ENCODE peak calls at places on chromosome 6, in four cellular contexts. One of them, this sample, is unnamed. For H3K4me1, the result is how much of the 10 kb centered on the place peaks cover.

GRCh38 chr6:31639449-31639861 is 13.0 kb downstream of the BAG6 start:
- DNase-seq in left ventricle myocardium inferior: no peak
- DNase-seq in mucosa of descending colon: no peak
- DNase-seq in upper lobe of left lung: no peak
- DNase-seq in this sample: no peak

GRCh38 chr6:73421534-73421933 is 26.9 kb downstream of the DDX43 start:
- DNase-seq in left ventricle myocardium inferior: no peak
- DNase-seq in mucosa of descending colon: no peak
- DNase-seq in upper lobe of left lung: no peak
- DNase-seq in this sample: no peak

GRCh38 chr6:18213439-18213838 is 50.9 kb downstream of the DEK start:
- DNase-seq in left ventricle myocardium inferior: no peak
- DNase-seq in mucosa of descending colon: no peak
- DNase-seq in upper lobe of left lung: no peak
- DNase-seq in this sample: peak

GRCh38 chr6:116397960-116398359 is 27.2 kb downstream of the DSE start:
- DNase-seq in left ventricle myocardium inferior: no peak
- DNase-seq in mucosa of descending colon: no peak
- DNase-seq in upper lobe of left lung: no peak
- DNase-seq in this sample: no peak

GRCh38 chr6:135686784-135687301 is 164.7 kb upstream of the PDE7B start:
- DNase-seq in left ventricle myocardium inferior: no peak
- DNase-seq in mucosa of descending colon: no peak
- DNase-seq in upper lobe of left lung: no peak
- DNase-seq in this sample: no peak

GRCh38 chr6:85472744-85473143 is 22.9 kb downstream of the NT5E start:
- DNase-seq in left ventricle myocardium inferior: no peak
- DNase-seq in mucosa of descending colon: no peak
- DNase-seq in upper lobe of left lung: no peak
- DNase-seq in this sample: no peak

GRCh38 chr6:30206152-30206551 is 7.1 kb downstream of the TRIM26 start:
- DNase-seq in left ventricle myocardium inferior: no peak
- DNase-seq in mucosa of descending colon: no peak
- DNase-seq in upper lobe of left lung: no peak
- DNase-seq in this sample: no peak

GRCh38 chr6:103404799-103405198 is 1454.9 kb downstream of the HACE1 start:
- DNase-seq in left ventricle myocardium inferior: no peak
- DNase-seq in mucosa of descending colon: no peak
- DNase-seq in upper lobe of left lung: no peak
- DNase-seq in this sample: no peak

GRCh38 chr6:155444120-155444917 is 11.3 kb downstream of the NOX3 start:
- DNase-seq in left ventricle myocardium inferior: no peak
- DNase-seq in mucosa of descending colon: no peak
- DNase-seq in upper lobe of left lung: no peak
- DNase-seq in this sample: no peak

GRCh38 chr6:84046755-84047154 is 13.2 kb downstream of the MRAP2 start:
- DNase-seq in left ventricle myocardium inferior: no peak
- DNase-seq in mucosa of descending colon: no peak
- DNase-seq in upper lobe of left lung: no peak
- DNase-seq in this sample: no peak

GRCh38 chr6:150767585-150768164 is 97.8 kb upstream of the MTHFD1L start:
- DNase-seq in left ventricle myocardium inferior: no peak
- DNase-seq in mucosa of descending colon: no peak
- DNase-seq in upper lobe of left lung: no peak
- DNase-seq in this sample: no peak

GRCh38 chr6:72646604-72647485 is 25.0 kb downstream of the KCNQ5 start:
- DNase-seq in left ventricle myocardium inferior: no peak
- DNase-seq in mucosa of descending colon: no peak
- DNase-seq in upper lobe of left lung: no peak
- DNase-seq in this sample: no peak

GRCh38 chr6:90098025-90098474 is 198.6 kb downstream of the BACH2 start:
- DNase-seq in left ventricle myocardium inferior: peak
- DNase-seq in mucosa of descending colon: no peak
- DNase-seq in upper lobe of left lung: no peak
- DNase-seq in this sample: no peak

GRCh38 chr6:117502580-117502979 is 20.1 kb downstream of the DCBLD1 start:
- DNase-seq in left ventricle myocardium inferior: no peak
- DNase-seq in mucosa of descending colon: no peak
- DNase-seq in upper lobe of left lung: no peak
- DNase-seq in this sample: no peak

GRCh38 chr6:389622-390021 is 1.9 kb upstream of the IRF4 start:
- DNase-seq in left ventricle myocardium inferior: no peak
- DNase-seq in mucosa of descending colon: no peak
- DNase-seq in upper lobe of left lung: no peak
- DNase-seq in this sample: no peak

GRCh38 chr6:169140986-169141495 is 112.6 kb downstream of the THBS2 start:
- DNase-seq in left ventricle myocardium inferior: no peak
- DNase-seq in mucosa of descending colon: no peak
- DNase-seq in upper lobe of left lung: no peak
- DNase-seq in this sample: no peak

GRCh38 chr6:157317129-157317814 is 6.0 kb downstream of the TMEM242 start:
- DNase-seq in left ventricle myocardium inferior: peak
- DNase-seq in mucosa of descending colon: no peak
- DNase-seq in upper lobe of left lung: peak
- DNase-seq in this sample: peak

GRCh38 chr6:28335564-28336283 is at the start of gene ZSCAN31:
- DNase-seq in left ventricle myocardium inferior: peak
- DNase-seq in mucosa of descending colon: peak
- DNase-seq in upper lobe of left lung: peak
- DNase-seq in this sample: peak

GRCh38 chr6:10410214-10410873 is 4.5 kb downstream of the TFAP2A start:
- DNase-seq in left ventricle myocardium inferior: no peak
- DNase-seq in mucosa of descending colon: no peak
- DNase-seq in upper lobe of left lung: no peak
- DNase-seq in this sample: no peak

GRCh38 chr6:16674666-16675392 is 86.4 kb downstream of the ATXN1 start:
- DNase-seq in left ventricle myocardium inferior: no peak
- DNase-seq in mucosa of descending colon: no peak
- DNase-seq in upper lobe of left lung: no peak
- DNase-seq in this sample: no peak

GRCh38 chr6:16677458-16677857 is 83.8 kb downstream of the ATXN1 start:
- DNase-seq in left ventricle myocardium inferior: no peak
- DNase-seq in mucosa of descending colon: no peak
- DNase-seq in upper lobe of left lung: no peak
- DNase-seq in this sample: no peak

GRCh38 chr6:16676978-16677377 is 84.3 kb downstream of the ATXN1 start:
- DNase-seq in left ventricle myocardium inferior: no peak
- DNase-seq in mucosa of descending colon: no peak
- DNase-seq in upper lobe of left lung: no peak
- DNase-seq in this sample: no peak

GRCh38 chr6:16679050-16679449 is 82.2 kb downstream of the ATXN1 start:
- DNase-seq in left ventricle myocardium inferior: no peak
- DNase-seq in mucosa of descending colon: no peak
- DNase-seq in upper lobe of left lung: no peak
- DNase-seq in this sample: no peak

GRCh38 chr6:16676376-16676775 is 84.9 kb downstream of the ATXN1 start:
- DNase-seq in left ventricle myocardium inferior: no peak
- DNase-seq in mucosa of descending colon: no peak
- DNase-seq in upper lobe of left lung: no peak
- DNase-seq in this sample: no peak
- H3K4me1 ChIP-seq in left ventricle myocardium inferior: half or more
- H3K4me1 ChIP-seq in mucosa of descending colon: under half
- H3K4me1 ChIP-seq in upper lobe of left lung: under half
- H3K4me1 ChIP-seq in this sample: under half

GRCh38 chr6:26609463-26609862 is 12.7 kb downstream of the ABT1 start:
- DNase-seq in left ventricle myocardium inferior: no peak
- DNase-seq in mucosa of descending colon: no peak
- DNase-seq in upper lobe of left lung: no peak
- DNase-seq in this sample: no peak

GRCh38 chr6:26604026-26604425 is 7.3 kb downstream of the ABT1 start:
- DNase-seq in left ventricle myocardium inferior: no peak
- DNase-seq in mucosa of descending colon: no peak
- DNase-seq in upper lobe of left lung: no peak
- DNase-seq in this sample: no peak

GRCh38 chr6:26604797-26605196 is 8.0 kb downstream of the ABT1 start:
- DNase-seq in left ventricle myocardium inferior: no peak
- DNase-seq in mucosa of descending colon: no peak
- DNase-seq in upper lobe of left lung: no peak
- DNase-seq in this sample: no peak

GRCh38 chr6:26611599-26611998 is 14.8 kb downstream of the ABT1 start:
- DNase-seq in left ventricle myocardium inferior: no peak
- DNase-seq in mucosa of descending colon: no peak
- DNase-seq in upper lobe of left lung: no peak
- DNase-seq in this sample: no peak

DNA sequence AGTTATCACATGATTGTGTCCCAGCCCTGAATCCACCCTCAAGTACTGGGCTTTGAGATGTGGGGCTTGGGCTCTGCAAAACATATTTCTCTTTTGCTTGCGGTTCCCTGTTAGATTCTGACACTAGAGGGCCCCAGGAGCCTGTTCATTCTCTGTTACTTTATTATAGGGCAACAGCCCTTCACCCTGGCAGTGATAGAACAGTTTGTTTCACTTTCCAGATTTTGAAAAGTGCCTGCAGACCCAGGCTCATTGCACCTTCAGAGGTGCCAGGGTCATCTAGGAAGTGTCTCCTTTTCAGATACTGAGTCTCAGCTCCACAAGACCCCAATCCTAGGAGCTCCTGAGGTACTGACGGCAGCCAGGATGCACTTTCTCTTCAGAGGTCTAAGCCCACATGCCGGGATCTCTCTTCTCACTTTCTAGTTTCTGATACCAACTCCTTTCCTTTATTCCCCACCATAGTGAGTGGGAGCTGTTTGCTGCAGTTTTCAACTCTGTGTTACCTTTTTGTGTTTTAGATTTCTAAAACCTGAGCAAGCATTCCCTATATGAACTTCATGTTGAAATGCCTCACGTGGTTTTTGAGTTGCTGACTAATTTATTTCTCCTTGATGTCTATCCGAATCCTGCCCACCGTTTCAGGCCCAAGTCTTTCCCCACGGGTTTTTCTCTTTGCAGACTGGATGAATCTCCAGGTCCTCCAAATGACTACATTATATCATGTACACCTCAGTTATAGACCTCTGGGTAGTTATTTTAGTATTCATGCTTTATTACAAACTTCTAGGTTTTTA is 10.9 kb downstream of the ABT1 start:
- DNase-seq in left ventricle myocardium inferior: no peak
- DNase-seq in mucosa of descending colon: no peak
- DNase-seq in upper lobe of left lung: peak
- DNase-seq in this sample: peak
- H3K4me3 ChIP-seq in left ventricle myocardium inferior: peak
- H3K4me3 ChIP-seq in mucosa of descending colon: no peak
- H3K4me3 ChIP-seq in upper lobe of left lung: peak
- H3K4me3 ChIP-seq in this sample: peak

DNA sequence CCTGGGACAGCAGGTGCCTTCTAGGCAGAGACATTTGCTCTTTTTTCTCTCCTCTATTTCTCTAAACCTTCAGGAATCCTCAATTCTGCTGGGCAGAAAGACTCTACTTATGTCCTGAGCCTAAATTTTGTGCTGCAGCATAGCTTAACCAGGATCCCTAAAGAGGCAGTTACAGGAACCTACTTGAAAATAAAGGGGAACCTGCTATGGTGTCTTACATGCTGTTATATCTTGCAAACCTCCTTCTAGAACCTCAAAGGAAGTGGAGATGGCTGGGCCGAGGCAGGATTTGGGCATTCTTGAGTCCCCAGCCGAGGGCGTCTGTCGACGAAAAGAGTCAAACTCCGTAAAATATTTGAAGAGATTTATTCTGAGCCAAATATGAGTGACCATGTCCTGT is 17.1 kb upstream of the GMNN start:
- DNase-seq in left ventricle myocardium inferior: no peak
- DNase-seq in mucosa of descending colon: no peak
- DNase-seq in upper lobe of left lung: no peak
- DNase-seq in this sample: no peak
- H3K4me1 ChIP-seq in left ventricle myocardium inferior: under half
- H3K4me1 ChIP-seq in mucosa of descending colon: under half
- H3K4me1 ChIP-seq in upper lobe of left lung: under half
- H3K4me1 ChIP-seq in this sample: under half

GRCh38 chr6:161394437-161394836 is 120.6 kb upstream of the AGPAT4 start:
- DNase-seq in left ventricle myocardium inferior: no peak
- DNase-seq in mucosa of descending colon: no peak
- DNase-seq in upper lobe of left lung: no peak
- DNase-seq in this sample: no peak

GRCh38 chr6:161396539-161396938 is 122.7 kb upstream of the AGPAT4 start:
- DNase-seq in left ventricle myocardium inferior: no peak
- DNase-seq in mucosa of descending colon: no peak
- DNase-seq in upper lobe of left lung: no peak
- DNase-seq in this sample: no peak

GRCh38 chr6:161393292-161393691 is 119.4 kb upstream of the AGPAT4 start:
- DNase-seq in left ventricle myocardium inferior: no peak
- DNase-seq in mucosa of descending colon: no peak
- DNase-seq in upper lobe of left lung: no peak
- DNase-seq in this sample: no peak

GRCh38 chr6:161395832-161396231 is 122.0 kb upstream of the AGPAT4 start:
- DNase-seq in left ventricle myocardium inferior: no peak
- DNase-seq in mucosa of descending colon: no peak
- DNase-seq in upper lobe of left lung: no peak
- DNase-seq in this sample: no peak

DNA sequence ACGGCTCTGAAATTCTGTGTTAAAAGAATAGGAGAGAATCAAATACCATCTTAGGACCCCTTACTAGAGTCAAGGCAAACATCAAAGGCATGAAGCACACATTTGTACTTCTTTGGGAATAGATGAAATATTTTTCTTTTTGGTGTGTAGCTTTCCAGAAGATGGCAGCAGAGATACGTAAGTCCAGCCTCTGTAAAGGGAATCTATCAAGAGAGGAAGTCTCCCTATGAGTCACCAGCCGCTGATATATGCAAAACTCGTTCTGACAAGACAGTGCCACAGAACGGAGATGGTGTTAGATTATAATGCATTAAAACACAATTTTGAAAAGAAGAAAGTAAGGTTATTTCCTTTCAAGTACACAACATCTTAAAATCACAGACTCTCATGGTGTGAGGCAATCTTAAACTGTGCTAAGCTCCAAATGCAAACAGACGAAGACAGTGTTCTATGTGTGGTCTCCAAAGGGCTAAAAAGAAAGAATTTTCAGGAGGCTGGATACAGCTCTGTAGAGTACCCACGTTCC is 120.0 kb upstream of the AGPAT4 start:
- DNase-seq in left ventricle myocardium inferior: no peak
- DNase-seq in mucosa of descending colon: no peak
- DNase-seq in upper lobe of left lung: peak
- DNase-seq in this sample: peak
- H3K4me3 ChIP-seq in left ventricle myocardium inferior: peak
- H3K4me3 ChIP-seq in mucosa of descending colon: no peak
- H3K4me3 ChIP-seq in upper lobe of left lung: no peak
- H3K4me3 ChIP-seq in this sample: no peak

GRCh38 chr6:138230759-138231398 is 12.6 kb upstream of the PBOV1 start:
- DNase-seq in left ventricle myocardium inferior: no peak
- DNase-seq in mucosa of descending colon: no peak
- DNase-seq in upper lobe of left lung: no peak
- DNase-seq in this sample: no peak
- H3K4me1 ChIP-seq in left ventricle myocardium inferior: under half
- H3K4me1 ChIP-seq in mucosa of descending colon: under half
- H3K4me1 ChIP-seq in upper lobe of left lung: under half
- H3K4me1 ChIP-seq in this sample: under half

GRCh38 chr6:36598739-36599318 is 4.7 kb downstream of the SRSF3 start:
- DNase-seq in left ventricle myocardium inferior: no peak
- DNase-seq in mucosa of descending colon: no peak
- DNase-seq in upper lobe of left lung: peak
- DNase-seq in this sample: no peak
- H3K4me3 ChIP-seq in left ventricle myocardium inferior: peak
- H3K4me3 ChIP-seq in mucosa of descending colon: no peak
- H3K4me3 ChIP-seq in upper lobe of left lung: peak
- H3K4me3 ChIP-seq in this sample: no peak

This sample was measured in small intestine.